ENCODE peak calls at places on chromosomes 2 and 18, in eight cellular contexts. C, R, T, G, X, Z, N and L are unnamed samples.
A peak's percentile ranks its signal among the peaks of the same experiment; 100 is the strongest.

GRCh38 chr2:145916799-145917198 is 1396.9 kb upstream of the ZEB2 start:
- DNase-seq in C (no peak), R (no peak), T (no peak), G (no peak), X (no peak), Z (no peak), N (no peak), L (no peak)

GRCh38 chr2:178756843-178757242 is 50.4 kb downstream of the TTN start:
- DNase-seq in C (no peak), R (no peak), T (no peak), G (no peak), X (no peak), Z (peak; percentile 78), N (no peak), L (no peak)

GRCh38 chr2:26580751-26581150 is 60.4 kb downstream of the CIB4 start:
- DNase-seq in C (no peak), R (no peak), T (no peak), G (peak; percentile 48), X (no peak), Z (no peak), N (no peak), L (no peak)

GRCh38 chr2:4354678-4355077 is 651.3 kb downstream of the DCDC2C start:
- DNase-seq in C (no peak), R (peak; percentile 18), T (no peak), G (no peak), X (peak; percentile 41), Z (no peak), N (peak; percentile 19), L (peak; percentile 6)

GRCh38 chr2:17309741-17310339 is 208.4 kb downstream of the RAD51AP2 start:
- DNase-seq in C (no peak), R (peak; percentile 31), T (peak; percentile 79), G (no peak), X (peak; percentile 11), Z (peak; percentile 63), N (peak; percentile 19), L (peak; percentile 19)

GRCh38 chr18:79786304-79786703 is 11.4 kb upstream of the KCNG2 start:
- DNase-seq in C (no peak), R (no peak), T (no peak), G (no peak), X (no peak), Z (no peak), N (no peak), L (no peak)

GRCh38 chr18:31683968-31684278 is 458 bp downstream of the B4GALT6 start:
- DNase-seq in C (no peak), R (no peak), T (no peak), G (no peak), X (no peak), Z (no peak), N (no peak), L (no peak)

GRCh38 chr2:120710256-120710655 is 25.4 kb upstream of the GLI2 start:
- DNase-seq in C (no peak), R (no peak), T (no peak), G (no peak), X (no peak), Z (peak; percentile 19), N (no peak), L (no peak)

GRCh38 chr2:136131484-136131960 is 13.6 kb upstream of the CXCR4 start:
- DNase-seq in C (no peak), R (no peak), T (no peak), G (no peak), X (peak; percentile 91), Z (no peak), N (peak; percentile 69), L (no peak)

GRCh38 chr2:42008241-42008911 is 39.4 kb upstream of the PKDCC start:
- DNase-seq in C (no peak), R (no peak), T (no peak), G (peak; percentile 56), X (no peak), Z (peak; percentile 38), N (no peak), L (no peak)

GRCh38 chr2:68110102-68110501 is 47.3 kb upstream of the C1D start:
- DNase-seq in C (no peak), R (no peak), T (peak; percentile 41), G (no peak), X (peak; percentile 34), Z (no peak), N (no peak), L (no peak)

GRCh38 chr2:229931241-229931640 is 8.9 kb downstream of the FBXO36 start:
- DNase-seq in C (no peak), R (no peak), T (no peak), G (no peak), X (no peak), Z (no peak), N (no peak), L (no peak)

GRCh38 chr2:128562471-128563347 is 244.0 kb upstream of the HS6ST1 start:
- DNase-seq in C (no peak), R (no peak), T (no peak), G (no peak), X (no peak), Z (peak; percentile 36), N (no peak), L (no peak)

GRCh38 chr2:14756981-14757657 is 124.6 kb downstream of the LRATD1 start:
- DNase-seq in C (no peak), R (peak; percentile 42), T (no peak), G (no peak), X (no peak), Z (peak; percentile 96), N (no peak), L (peak; percentile 74)

GRCh38 chr2:85673736-85674375 is 5.9 kb upstream of the SFTPB start:
- DNase-seq in C (no peak), R (no peak), T (no peak), G (no peak), X (no peak), Z (no peak), N (no peak), L (no peak)

GRCh38 chr2:70985956-70986355 is 7.5 kb downstream of the ANKRD53 start:
- DNase-seq in C (peak; percentile 5), R (no peak), T (no peak), G (peak; percentile 32), X (no peak), Z (no peak), N (no peak), L (no peak)

GRCh38 chr18:55509631-55510372 is 78.2 kb downstream of the TCF4 start:
- DNase-seq in C (no peak), R (no peak), T (peak; percentile 16), G (no peak), X (no peak), Z (peak; percentile 88), N (no peak), L (peak; percentile 12)

GRCh38 chr2:203849010-203849409 is 18.6 kb upstream of the CTLA4 start:
- DNase-seq in C (no peak), R (no peak), T (no peak), G (no peak), X (no peak), Z (no peak), N (no peak), L (no peak)

GRCh38 chr2:203852760-203853159 is 14.8 kb upstream of the CTLA4 start:
- DNase-seq in C (no peak), R (no peak), T (no peak), G (no peak), X (no peak), Z (no peak), N (no peak), L (no peak)

GRCh38 chr2:203853722-203854121 is 13.8 kb upstream of the CTLA4 start:
- DNase-seq in C (no peak), R (no peak), T (no peak), G (no peak), X (no peak), Z (no peak), N (no peak), L (no peak)

GRCh38 chr2:203855274-203855673 is 12.3 kb upstream of the CTLA4 start:
- DNase-seq in C (no peak), R (no peak), T (no peak), G (no peak), X (no peak), Z (no peak), N (no peak), L (no peak)

GRCh38 chr2:203853271-203853670 is 14.3 kb upstream of the CTLA4 start:
- DNase-seq in C (no peak), R (no peak), T (peak; percentile 74), G (no peak), X (no peak), Z (no peak), N (no peak), L (no peak)
- H3K4me3 ChIP-seq in C (no peak overlapping the region), R (no peak overlapping the region), T (peak overlapping the region; percentile 21), G (no peak overlapping the region), X (no peak overlapping the region), Z (peak overlapping the region; percentile 54), N (no peak overlapping the region), L (no peak overlapping the region)

GRCh38 chr18:51193621-51194287 is 3.7 kb downstream of the MEX3C start:
- DNase-seq in C (no peak), R (no peak), T (no peak), G (no peak), X (no peak), Z (peak; percentile 80), N (no peak), L (no peak)

GRCh38 chr18:51188024-51188701 is 9.3 kb downstream of the MEX3C start:
- DNase-seq in C (no peak), R (no peak), T (peak; percentile 36), G (no peak), X (no peak), Z (no peak), N (no peak), L (no peak)

GRCh38 chr18:51192026-51192425 is 5.5 kb downstream of the MEX3C start:
- DNase-seq in C (no peak), R (no peak), T (no peak), G (no peak), X (no peak), Z (peak; percentile 16), N (no peak), L (no peak)

GRCh38 chr18:51190000-51190399 is 7.5 kb downstream of the MEX3C start:
- DNase-seq in C (no peak), R (no peak), T (no peak), G (no peak), X (no peak), Z (no peak), N (no peak), L (no peak)

GRCh38 chr18:51191139-51191717 is 6.3 kb downstream of the MEX3C start:
- DNase-seq in C (no peak), R (no peak), T (peak; percentile 50), G (no peak), X (peak; percentile 52), Z (peak; percentile 7), N (no peak), L (no peak)
- H3K4me3 ChIP-seq in C (no peak overlapping the region), R (no peak overlapping the region), T (no peak overlapping the region), G (no peak overlapping the region), X (no peak overlapping the region), Z (no peak overlapping the region), N (peak overlapping the region; percentile 16), L (no peak overlapping the region)

DNA sequence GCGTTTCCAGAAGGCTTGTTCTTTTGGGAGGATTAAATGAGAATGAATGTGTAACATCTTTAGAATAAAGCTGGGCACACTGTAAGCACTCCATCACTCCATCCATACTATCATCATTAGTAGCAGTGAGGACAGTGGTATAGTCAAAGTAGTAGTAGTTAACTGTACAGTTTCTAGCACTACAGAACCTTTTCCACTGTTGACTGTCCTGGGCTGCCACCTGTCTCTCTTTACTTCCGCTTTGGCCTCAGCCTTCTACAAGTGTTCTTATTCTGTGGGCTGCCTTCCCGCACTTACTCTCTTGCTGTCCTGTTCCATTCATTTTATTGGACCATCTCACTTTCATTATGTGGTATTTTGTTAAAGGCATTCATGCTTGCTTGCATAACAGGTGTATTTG is 3.3 kb downstream of the SLC9A2 start:
- DNase-seq in C (no peak), R (no peak), T (no peak), G (no peak), X (no peak), Z (no peak), N (no peak), L (no peak)
- H3K4me3 ChIP-seq in C (no peak overlapping the region), R (no peak overlapping the region), T (no peak overlapping the region), G (no peak overlapping the region), X (no peak overlapping the region), Z (no peak overlapping the region), N (no peak overlapping the region), L (no peak overlapping the region)

GRCh38 chr2:11129598-11130449 is 25.4 kb upstream of the SLC66A3 start:
- DNase-seq in C (peak; percentile 48), R (peak; percentile 73), T (peak; percentile 87), G (no peak), X (peak; percentile 83), Z (no peak), N (peak; percentile 93), L (no peak)
- H3K4me3 ChIP-seq in C (peak overlapping the region; percentile 55), R (peak overlapping the region; percentile 49), T (peak overlapping the region; percentile 44), G (peak overlapping the region; percentile 44), X (peak overlapping the region; percentile 46), Z (peak overlapping the region; percentile 50), N (peak overlapping the region; percentile 60), L (no peak overlapping the region)